ENCODE peak calls at places on chromosome 14, in ten cellular contexts. F is left lung, I is gastrocnemius medialis, U is GM23338, H is heart right ventricle, X is body of pancreas, M is PC-9, L is A549, A is IMR-90, W is cardiac muscle cell. Z is an unnamed sample. For H3K4me1, the result is how much of the 10 kb centered on the place peaks cover.

GRCh38 chr14:56300495-56300894 is 182.3 kb downstream of the PELI2 start:
- DNase-seq in F (no peak), I (no peak), U (no peak), H (no peak), X (no peak), M (no peak), L (no peak), A (peak), W (no peak), Z (no peak)

GRCh38 chr14:71583705-71584104 is 348.5 kb upstream of the RGS6 start:
- DNase-seq in F (no peak), I (no peak), U (no peak), H (no peak), X (no peak), M (no peak), L (no peak), A (no peak), W (no peak), Z (no peak)

GRCh38 chr14:21643407-21643806 is 8.7 kb upstream of the OR10G2 start:
- DNase-seq in F (no peak), I (no peak), U (no peak), H (no peak), X (no peak), M (no peak), L (no peak), A (no peak), W (no peak), Z (no peak)

GRCh38 chr14:46686652-46687051 is 35.1 kb upstream of the RPL10L start:
- DNase-seq in F (no peak), I (no peak), U (no peak), H (no peak), X (no peak), M (no peak), L (no peak), A (no peak), W (no peak), Z (no peak)

GRCh38 chr14:101858791-101859537 is 97.5 kb downstream of the PPP2R5C start:
- DNase-seq in F (peak), I (no peak), U (no peak), H (no peak), X (no peak), M (no peak), L (no peak), A (no peak), W (peak), Z (no peak)

GRCh38 chr14:77804592-77804991 is 4.7 kb downstream of the ADCK1 start:
- DNase-seq in F (no peak), I (no peak), U (peak), H (no peak), X (no peak), M (peak), L (peak), A (no peak), W (no peak), Z (peak)

GRCh38 chr14:83870556-83870955 is 1659.4 kb upstream of the FLRT2 start:
- DNase-seq in F (no peak), I (no peak), U (no peak), H (no peak), X (no peak), M (no peak), L (no peak), A (no peak), W (no peak), Z (no peak)

GRCh38 chr14:32784408-32784807 is 154.3 kb upstream of the NPAS3 start:
- DNase-seq in F (no peak), I (no peak), U (no peak), H (no peak), X (no peak), M (no peak), L (no peak), A (no peak), W (peak), Z (no peak)

GRCh38 chr14:90820958-90821357 is 4.7 kb upstream of the TTC7B start:
- DNase-seq in F (no peak), I (no peak), U (no peak), H (no peak), X (no peak), M (no peak), L (no peak), A (peak), W (no peak), Z (no peak)

GRCh38 chr14:30462358-30462757 is 96.6 kb upstream of the G2E3 start:
- DNase-seq in F (no peak), I (no peak), U (no peak), H (no peak), X (no peak), M (no peak), L (no peak), A (no peak), W (no peak), Z (no peak)

GRCh38 chr14:93965287-93965821 is 11.0 kb downstream of the ASB2 start:
- DNase-seq in F (no peak), I (no peak), U (no peak), H (no peak), X (no peak), M (no peak), L (peak), A (peak), W (no peak), Z (no peak)

GRCh38 chr14:46368275-46368674 is 283.3 kb downstream of the RPL10L start:
- DNase-seq in F (no peak), I (no peak), U (no peak), H (no peak), X (no peak), M (no peak), L (no peak), A (no peak), W (no peak), Z (no peak)

GRCh38 chr14:73820631-73821030 is 31.0 kb upstream of the PTGR2 start:
- DNase-seq in F (no peak), I (no peak), U (no peak), H (no peak), X (no peak), M (no peak), L (no peak), A (no peak), W (no peak), Z (peak)

GRCh38 chr14:106605548-106606448 is 1079.4 kb downstream of the TMEM121 start:
- DNase-seq in F (peak), I (no peak), U (no peak), H (no peak), X (peak), M (peak), L (peak), A (no peak), W (no peak), Z (peak)

GRCh38 chr14:99514552-99515300 is 33.5 kb downstream of the CCNK start:
- DNase-seq in F (peak), I (no peak), U (no peak), H (no peak), X (peak), M (no peak), L (no peak), A (no peak), W (no peak), Z (no peak)
- H3K4me1 ChIP-seq in F (under half), I (under half), U (under half), H (under half), X (under half), M (under half), L (under half), A (under half), W (under half), Z (under half)

GRCh38 chr14:52827426-52827825 is 36.0 kb upstream of the GNPNAT1 start:
- DNase-seq in F (no peak), I (no peak), U (no peak), H (no peak), X (no peak), M (no peak), L (no peak), A (no peak), W (no peak), Z (no peak)
- H3K4me3 ChIP-seq in F (no peak), I (no peak), U (no peak), H (no peak), X (no peak), M (no peak), L (no peak), A (no peak), W (no peak), Z (no peak)

DNA sequence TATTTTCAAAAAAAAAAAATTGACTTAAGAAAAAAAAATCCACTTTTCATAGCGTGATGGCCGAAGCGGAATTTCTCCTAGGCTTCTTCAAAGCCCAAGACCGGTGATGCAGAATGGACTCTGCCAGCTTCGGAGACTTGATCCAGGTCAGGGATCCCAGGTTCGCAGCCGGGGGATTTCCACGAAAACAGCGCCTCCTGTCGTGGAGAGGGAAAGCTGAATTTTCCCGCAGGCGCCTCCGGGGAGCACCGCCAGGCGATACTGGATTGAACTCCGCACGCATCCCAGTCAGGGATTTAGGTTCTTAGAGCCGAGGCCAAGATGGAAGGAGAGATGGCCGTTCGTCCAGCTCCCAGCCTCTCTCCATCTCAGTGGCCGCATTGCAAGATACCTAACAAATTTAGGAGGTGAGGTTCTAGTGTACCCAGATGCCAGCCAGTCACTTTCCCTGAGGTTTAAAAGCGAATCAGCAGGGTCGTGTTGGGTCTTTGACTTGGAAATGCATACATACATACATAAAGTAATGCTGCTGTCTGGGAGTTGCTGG is 2.2 kb downstream of the TTC6 start:
- DNase-seq in F (peak), I (no peak), U (peak), H (no peak), X (peak), M (peak), L (peak), A (no peak), W (no peak), Z (peak)
- TF ChIP-seq CTCF in F (no peak), I (no peak), U (peak), H (no peak), X (peak), M (peak), L (peak), A (peak), W (peak), Z (peak)

GRCh38 chr14:68957688-68958248 is 21.3 kb downstream of the ACTN1 start:
- DNase-seq in F (no peak), I (no peak), U (no peak), H (no peak), X (no peak), M (no peak), L (no peak), A (no peak), W (no peak), Z (no peak)

GRCh38 chr14:68958553-68958952 is 20.5 kb downstream of the ACTN1 start:
- DNase-seq in F (no peak), I (no peak), U (no peak), H (no peak), X (no peak), M (no peak), L (no peak), A (peak), W (no peak), Z (no peak)

GRCh38 chr14:68960123-68960522 is 19.0 kb downstream of the ACTN1 start:
- DNase-seq in F (no peak), I (no peak), U (no peak), H (no peak), X (no peak), M (no peak), L (no peak), A (no peak), W (no peak), Z (no peak)

GRCh38 chr14:68956728-68957127 is 22.4 kb downstream of the ACTN1 start:
- DNase-seq in F (no peak), I (no peak), U (no peak), H (no peak), X (no peak), M (no peak), L (no peak), A (no peak), W (no peak), Z (no peak)

DNA sequence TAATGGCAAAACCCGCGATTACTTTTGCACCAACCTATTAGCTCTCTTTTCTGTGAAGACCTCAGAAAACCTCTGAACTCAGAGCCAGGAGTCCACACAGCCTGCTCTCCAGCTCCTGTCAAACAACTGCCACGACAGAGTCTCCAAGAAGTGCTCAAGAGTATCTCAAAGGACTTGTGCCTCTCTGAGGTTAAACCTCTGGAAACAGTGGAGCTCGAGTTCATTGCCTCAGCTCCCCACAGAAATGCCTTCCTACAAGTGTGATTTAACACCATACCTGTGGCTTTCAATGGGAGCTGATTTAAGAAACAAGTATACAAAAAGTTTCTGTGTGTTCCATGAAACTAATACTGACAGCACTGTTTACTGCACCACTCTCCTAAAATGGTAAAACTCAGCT is 20.1 kb downstream of the ACTN1 start:
- DNase-seq in F (no peak), I (no peak), U (no peak), H (no peak), X (no peak), M (no peak), L (no peak), A (no peak), W (no peak), Z (no peak)
- H3K4me1 ChIP-seq in F (under half), I (under half), U (under half), H (half or more), X (half or more), M (under half), L (half or more), A (half or more), W (under half), Z (under half)

DNA sequence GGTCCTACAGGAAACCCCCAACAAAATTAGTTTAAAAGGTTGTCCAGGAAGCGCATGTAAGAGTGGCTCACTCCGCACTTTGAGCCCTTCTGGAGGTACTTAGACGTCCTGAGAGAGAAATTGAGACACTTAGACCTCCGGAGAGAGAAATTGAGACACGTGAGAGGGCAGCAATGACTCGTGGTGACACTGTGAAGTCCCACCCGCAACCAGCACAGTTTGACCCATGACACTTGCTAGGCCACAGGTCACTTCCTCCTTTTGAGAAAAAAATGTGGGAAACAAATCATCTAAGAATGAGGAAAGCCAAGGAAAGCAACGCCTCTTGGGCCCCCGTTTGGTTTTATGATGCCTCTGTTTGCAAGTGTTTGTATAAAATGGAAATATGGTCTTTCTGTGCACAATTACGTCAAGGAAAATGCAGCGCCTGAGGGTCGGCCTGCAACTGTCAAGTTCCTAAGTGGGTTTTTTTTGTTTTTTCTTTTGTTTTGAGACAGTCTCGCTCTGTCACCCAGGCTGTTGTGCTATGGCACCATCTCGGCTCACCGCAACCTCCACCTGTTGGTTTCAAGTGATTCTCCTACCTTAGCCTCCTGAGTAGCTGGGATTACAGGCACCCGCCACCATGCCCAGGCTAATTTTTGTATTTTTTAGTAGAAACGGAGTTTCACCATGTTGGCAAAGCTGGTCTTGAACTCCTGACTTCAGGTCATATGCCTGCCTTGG is 13.6 kb upstream of the CDCA4 start:
- DNase-seq in F (peak), I (no peak), U (no peak), H (no peak), X (no peak), M (no peak), L (no peak), A (no peak), W (no peak), Z (no peak)
- H3K4me3 ChIP-seq in F (no peak), I (no peak), U (peak), H (no peak), X (no peak), M (no peak), L (no peak), A (no peak), W (no peak), Z (no peak)

GRCh38 chr14:24426912-24427536 is 2.4 kb downstream of the CBLN3 start:
- DNase-seq in F (no peak), I (no peak), U (peak), H (no peak), X (peak), M (no peak), L (no peak), A (no peak), W (no peak), Z (peak)
- TF ChIP-seq CTCF in F (no peak), I (no peak), U (no peak), H (no peak), X (no peak), M (no peak), L (no peak), A (no peak), W (no peak), Z (no peak)

DNA sequence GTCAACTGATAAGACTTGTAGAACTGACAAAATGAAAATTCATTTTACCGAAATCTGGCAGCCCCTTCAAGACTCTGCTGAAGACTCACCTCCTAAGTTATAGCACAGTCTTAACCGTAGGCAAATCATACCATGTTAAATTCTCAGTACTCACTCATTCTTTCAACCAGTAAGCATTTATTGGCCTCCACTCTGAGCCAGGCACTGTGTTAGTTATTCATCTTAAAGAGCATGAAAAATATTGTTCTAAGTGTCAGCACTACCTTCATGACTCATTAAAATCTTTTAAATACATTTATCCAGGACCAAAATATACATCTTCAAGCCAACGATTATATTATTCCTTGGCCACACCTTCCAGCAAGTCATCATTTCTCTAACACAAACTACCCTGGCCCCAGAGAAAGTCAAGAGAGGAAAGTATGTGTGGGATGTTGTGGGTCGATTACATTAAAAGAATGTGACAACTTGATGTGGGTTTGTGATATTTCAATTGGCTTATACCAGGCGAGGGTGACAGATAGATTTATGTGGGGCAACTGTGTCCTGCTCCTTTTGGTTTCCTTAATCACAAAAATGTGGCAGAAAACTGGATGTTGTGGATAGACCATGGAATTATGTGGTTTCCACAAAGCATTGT is 55.0 kb downstream of the TMEM30B start:
- DNase-seq in F (no peak), I (no peak), U (no peak), H (no peak), X (no peak), M (no peak), L (no peak), A (peak), W (no peak), Z (no peak)
- H3K4me1 ChIP-seq in F (under half), I (under half), U (under half), H (under half), X (under half), M (under half), L (under half), A (under half), W (under half), Z (under half)

GRCh38 chr14:100567877-100568163 is 19.4 kb downstream of the BEGAIN start:
- DNase-seq in F (no peak), I (no peak), U (no peak), H (no peak), X (no peak), M (no peak), L (no peak), A (no peak), W (no peak), Z (no peak)
- H3K4me3 ChIP-seq in F (peak), I (peak), U (peak), H (peak), X (peak), M (no peak), L (peak), A (no peak), W (peak), Z (no peak)

DNA sequence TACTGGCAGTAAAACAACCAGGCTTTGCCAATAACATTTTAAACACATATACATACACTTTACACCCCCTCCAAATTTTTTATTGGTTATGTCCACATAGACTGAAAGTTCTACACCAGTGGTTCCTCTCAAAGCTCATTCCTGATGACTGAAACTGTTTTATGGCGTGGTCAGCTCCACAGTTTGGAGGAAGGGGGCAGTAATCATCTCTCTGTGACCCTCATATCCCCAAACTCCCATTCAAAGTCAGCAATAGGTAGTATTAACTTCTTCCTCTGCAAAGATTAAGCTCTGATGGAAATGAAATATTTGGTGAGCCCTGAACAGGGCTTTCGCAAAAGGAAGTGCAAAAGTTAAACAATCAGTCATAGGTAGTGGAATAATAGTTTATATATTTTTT is 55.3 kb upstream of the DAAM1 start:
- DNase-seq in F (no peak), I (no peak), U (peak), H (no peak), X (no peak), M (no peak), L (no peak), A (no peak), W (peak), Z (no peak)
- TF ChIP-seq CTCF in F (no peak), I (peak), U (peak), H (peak), X (no peak), M (no peak), L (no peak), A (peak), W (peak), Z (no peak)

Z was measured in mucosa of descending colon.